ENCODE peak calls at places on chromosomes 4 and X, in five cellular contexts. One of them, this sample, is unnamed.

GRCh38 chr4:70958681-70959080 is 34.8 kb upstream of the DCK start:
- DNase-seq in aorta: no peak
- DNase-seq in IMR-90: peak
- DNase-seq in OCI-LY7: no peak
- DNase-seq in mammary epithelial cell: no peak
- DNase-seq in this sample: no peak

GRCh38 chr4:91325495-91325894 is 978.3 kb upstream of the GRID2 start:
- DNase-seq in aorta: no peak
- DNase-seq in IMR-90: no peak
- DNase-seq in OCI-LY7: no peak
- DNase-seq in mammary epithelial cell: peak
- DNase-seq in this sample: no peak

GRCh38 chr4:14924080-14924916 is 78.0 kb upstream of the CPEB2 start:
- DNase-seq in aorta: no peak
- DNase-seq in IMR-90: no peak
- DNase-seq in OCI-LY7: no peak
- DNase-seq in mammary epithelial cell: no peak
- DNase-seq in this sample: peak

GRCh38 chr4:40506492-40506891 is 123.2 kb downstream of the RBM47 start:
- DNase-seq in aorta: no peak
- DNase-seq in IMR-90: no peak
- DNase-seq in OCI-LY7: no peak
- DNase-seq in mammary epithelial cell: peak
- DNase-seq in this sample: no peak

GRCh38 chr4:113823291-113823659 is 61.7 kb upstream of the CAMK2D start:
- DNase-seq in aorta: no peak
- DNase-seq in IMR-90: peak
- DNase-seq in OCI-LY7: no peak
- DNase-seq in mammary epithelial cell: no peak
- DNase-seq in this sample: no peak

GRCh38 chr4:15893967-15894366 is 44.6 kb downstream of the FGFBP1 start:
- DNase-seq in aorta: no peak
- DNase-seq in IMR-90: peak
- DNase-seq in OCI-LY7: no peak
- DNase-seq in mammary epithelial cell: peak
- DNase-seq in this sample: no peak

GRCh38 chr4:157713342-157713741 is 459.5 kb downstream of the GASK1B start:
- DNase-seq in aorta: no peak
- DNase-seq in IMR-90: no peak
- DNase-seq in OCI-LY7: no peak
- DNase-seq in mammary epithelial cell: peak
- DNase-seq in this sample: no peak

GRCh38 chr4:148053298-148054003 is 321.6 kb downstream of the ARHGAP10 start:
- DNase-seq in aorta: no peak
- DNase-seq in IMR-90: peak
- DNase-seq in OCI-LY7: peak
- DNase-seq in mammary epithelial cell: no peak
- DNase-seq in this sample: no peak

GRCh38 chrX:41003501-41004286 is 81.6 kb upstream of the USP9X start:
- DNase-seq in aorta: no peak
- DNase-seq in IMR-90: no peak
- DNase-seq in OCI-LY7: no peak
- DNase-seq in mammary epithelial cell: no peak
- DNase-seq in this sample: no peak

GRCh38 chrX:97310373-97310772 is 426.7 kb downstream of the RPA4 start:
- DNase-seq in aorta: no peak
- DNase-seq in IMR-90: peak
- DNase-seq in OCI-LY7: no peak
- DNase-seq in mammary epithelial cell: peak
- DNase-seq in this sample: no peak

GRCh38 chrX:150767475-150768131 is 74.4 kb downstream of the MTMR1 start:
- DNase-seq in aorta: no peak
- DNase-seq in IMR-90: peak
- DNase-seq in OCI-LY7: no peak
- DNase-seq in mammary epithelial cell: peak
- DNase-seq in this sample: no peak

GRCh38 chr4:81116571-81116970 is 86.1 kb downstream of the BMP3 start:
- DNase-seq in aorta: no peak
- DNase-seq in IMR-90: no peak
- DNase-seq in OCI-LY7: no peak
- DNase-seq in mammary epithelial cell: peak
- DNase-seq in this sample: no peak

GRCh38 chr4:112312610-112313239 is 15.6 kb downstream of the ALPK1 start:
- DNase-seq in aorta: no peak
- DNase-seq in IMR-90: no peak
- DNase-seq in OCI-LY7: peak
- DNase-seq in mammary epithelial cell: no peak
- DNase-seq in this sample: no peak

GRCh38 chr4:6228158-6229067 is 28.1 kb upstream of the JAKMIP1 start:
- DNase-seq in aorta: peak
- DNase-seq in IMR-90: no peak
- DNase-seq in OCI-LY7: no peak
- DNase-seq in mammary epithelial cell: no peak
- DNase-seq in this sample: no peak

GRCh38 chrX:37847733-37848197 is 394 bp upstream of the DYNLT3 start:
- DNase-seq in aorta: no peak
- DNase-seq in IMR-90: no peak
- DNase-seq in OCI-LY7: no peak
- DNase-seq in mammary epithelial cell: no peak
- DNase-seq in this sample: no peak
- H3K4me3 ChIP-seq in aorta: peak
- H3K4me3 ChIP-seq in IMR-90: peak
- H3K4me3 ChIP-seq in OCI-LY7: no peak
- H3K4me3 ChIP-seq in mammary epithelial cell: peak
- H3K4me3 ChIP-seq in this sample: peak

DNA sequence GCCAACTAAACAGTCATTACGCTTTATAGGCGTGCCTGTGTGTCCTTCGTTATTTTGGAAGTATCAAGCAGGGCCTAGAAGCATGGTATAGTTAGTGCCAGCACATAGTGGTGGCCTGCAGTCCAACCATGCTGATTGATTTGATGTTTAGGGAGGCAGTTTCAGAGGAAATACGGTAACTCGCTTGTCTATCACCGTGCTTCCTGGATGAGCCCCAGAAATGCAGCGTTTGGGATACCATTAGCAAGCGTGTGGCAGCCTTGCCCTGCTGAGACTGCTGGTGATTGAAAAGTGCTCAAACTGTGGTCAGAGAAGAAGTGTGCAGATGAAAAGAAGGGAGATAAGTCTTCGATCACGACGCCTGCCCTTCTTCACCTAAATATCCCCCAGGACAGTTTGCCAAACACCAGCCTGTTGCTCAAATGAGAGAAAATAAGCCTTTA is 158.4 kb downstream of the CHIC2 start:
- DNase-seq in aorta: no peak
- DNase-seq in IMR-90: peak
- DNase-seq in OCI-LY7: peak
- DNase-seq in mammary epithelial cell: peak
- DNase-seq in this sample: no peak
- H3K4me3 ChIP-seq in aorta: peak
- H3K4me3 ChIP-seq in IMR-90: peak
- H3K4me3 ChIP-seq in OCI-LY7: peak
- H3K4me3 ChIP-seq in mammary epithelial cell: no peak
- H3K4me3 ChIP-seq in this sample: peak

DNA sequence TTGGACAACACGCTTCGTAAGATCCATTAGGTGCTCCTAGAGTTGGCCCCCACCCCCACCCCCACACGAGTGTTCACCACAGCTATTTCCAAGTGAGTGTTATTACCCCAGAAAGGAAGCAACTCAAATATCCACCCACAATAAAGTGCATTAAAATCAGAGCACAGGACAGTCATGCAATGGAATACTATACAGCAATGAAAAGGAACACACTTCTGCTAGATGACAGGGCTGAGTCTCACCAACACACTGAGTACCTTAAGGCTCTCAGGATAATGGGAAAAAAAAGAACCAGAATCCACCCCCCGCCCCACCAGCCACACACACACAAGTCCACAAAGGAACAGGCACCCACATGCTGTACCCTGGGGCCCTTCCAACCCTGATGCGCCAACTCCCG is 21.0 kb downstream of the LRPAP1 start:
- DNase-seq in aorta: no peak
- DNase-seq in IMR-90: no peak
- DNase-seq in OCI-LY7: no peak
- DNase-seq in mammary epithelial cell: no peak
- DNase-seq in this sample: no peak
- H3K4me3 ChIP-seq in aorta: no peak
- H3K4me3 ChIP-seq in IMR-90: no peak
- H3K4me3 ChIP-seq in OCI-LY7: no peak
- H3K4me3 ChIP-seq in mammary epithelial cell: no peak
- H3K4me3 ChIP-seq in this sample: no peak

DNA sequence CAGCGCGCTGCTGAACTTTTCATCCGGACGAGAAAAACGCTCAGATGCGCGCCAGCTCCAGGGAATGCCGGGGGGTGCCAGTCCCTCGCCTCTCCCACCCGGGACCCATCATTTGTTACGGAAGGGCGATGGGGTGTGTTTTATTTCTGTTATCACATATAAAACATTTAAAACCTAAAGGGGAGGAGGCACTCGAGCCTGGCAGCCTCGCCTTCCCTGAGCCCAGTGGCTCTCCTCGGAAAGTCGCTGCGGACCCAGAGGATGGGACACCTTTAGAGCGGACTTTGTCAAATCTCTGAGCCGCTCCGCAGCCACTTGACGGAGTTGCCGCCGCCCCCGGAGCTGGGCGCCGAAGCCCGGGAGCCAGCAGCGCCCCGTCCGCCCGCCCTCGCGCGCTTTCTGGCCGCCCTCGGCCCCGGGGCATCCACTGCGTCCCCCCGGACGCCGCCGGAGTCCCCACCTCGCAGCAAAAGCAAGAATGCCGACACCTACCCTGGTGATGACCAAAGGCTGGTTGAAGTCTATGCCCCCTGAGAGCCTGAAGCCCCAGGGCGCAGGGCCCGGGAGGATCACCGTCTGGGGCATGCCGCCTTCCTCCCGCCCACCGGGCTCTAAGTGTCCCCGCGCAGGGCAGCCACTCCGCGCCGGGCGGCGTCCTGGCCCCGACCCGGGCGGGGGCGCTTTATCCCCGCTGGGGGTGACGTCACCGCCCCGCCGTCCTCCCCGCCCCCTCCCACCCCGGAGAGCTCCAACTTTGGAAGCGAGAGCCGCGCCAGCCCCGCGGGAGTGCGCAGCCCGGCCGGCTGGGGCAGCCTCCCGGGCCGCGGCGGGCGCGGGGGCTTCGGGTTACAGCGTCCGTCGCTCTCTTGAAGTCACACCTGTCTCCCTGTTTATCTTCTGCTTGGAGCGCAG is at the start of gene PDLIM3:
- DNase-seq in aorta: peak
- DNase-seq in IMR-90: peak
- DNase-seq in OCI-LY7: no peak
- DNase-seq in mammary epithelial cell: peak
- DNase-seq in this sample: no peak
- H3K4me3 ChIP-seq in aorta: peak
- H3K4me3 ChIP-seq in IMR-90: peak
- H3K4me3 ChIP-seq in OCI-LY7: no peak
- H3K4me3 ChIP-seq in mammary epithelial cell: peak
- H3K4me3 ChIP-seq in this sample: no peak

GRCh38 chr4:184851200-184851541 is 25.4 kb upstream of the ACSL1 start:
- DNase-seq in aorta: no peak
- DNase-seq in IMR-90: no peak
- DNase-seq in OCI-LY7: peak
- DNase-seq in mammary epithelial cell: peak
- DNase-seq in this sample: peak
- H3K4me3 ChIP-seq in aorta: no peak
- H3K4me3 ChIP-seq in IMR-90: no peak
- H3K4me3 ChIP-seq in OCI-LY7: peak
- H3K4me3 ChIP-seq in mammary epithelial cell: no peak
- H3K4me3 ChIP-seq in this sample: no peak

DNA sequence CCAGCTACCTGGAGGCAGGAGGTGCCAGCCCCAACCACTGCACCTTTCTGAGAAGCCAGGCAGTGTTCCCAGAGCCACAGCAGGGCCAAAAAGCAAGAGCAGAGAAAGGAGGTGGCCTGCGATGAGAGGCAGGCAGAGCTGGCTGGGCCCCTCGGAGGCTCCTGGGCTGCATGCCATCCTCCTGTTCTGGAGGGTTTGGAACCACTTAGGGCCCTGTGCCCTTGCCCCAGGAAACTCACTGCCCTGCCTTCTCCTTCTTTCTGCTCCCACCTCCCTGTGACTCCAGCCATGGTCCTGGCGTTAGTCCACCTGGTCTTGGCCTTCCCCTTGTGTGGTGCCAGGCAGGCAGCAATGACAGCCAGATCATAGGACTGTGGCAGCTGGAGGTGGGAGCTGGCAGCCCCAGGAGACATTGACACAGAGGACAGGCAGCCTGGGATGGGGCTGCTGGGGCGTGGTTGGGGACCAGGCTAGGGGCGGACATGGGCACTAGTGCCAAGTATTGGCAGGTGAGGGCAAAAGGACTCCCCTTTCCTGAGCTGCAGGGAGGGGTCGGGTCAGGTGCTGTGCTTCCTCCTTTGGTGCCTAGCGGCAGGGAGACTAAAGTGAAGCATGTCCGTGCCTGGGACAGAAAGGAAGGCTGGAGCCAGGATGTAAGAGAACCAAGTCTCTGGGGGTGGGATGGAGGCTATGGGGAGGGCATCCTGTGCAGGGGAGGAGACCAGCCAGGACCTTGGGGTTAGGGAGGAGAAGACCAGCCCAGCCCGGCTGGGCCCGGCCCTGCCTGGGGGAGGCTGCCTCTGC is 1.4 kb downstream of the APLN start:
- DNase-seq in aorta: no peak
- DNase-seq in IMR-90: no peak
- DNase-seq in OCI-LY7: no peak
- DNase-seq in mammary epithelial cell: no peak
- DNase-seq in this sample: no peak
- H3K4me3 ChIP-seq in aorta: no peak
- H3K4me3 ChIP-seq in IMR-90: peak
- H3K4me3 ChIP-seq in OCI-LY7: no peak
- H3K4me3 ChIP-seq in mammary epithelial cell: no peak
- H3K4me3 ChIP-seq in this sample: no peak

DNA sequence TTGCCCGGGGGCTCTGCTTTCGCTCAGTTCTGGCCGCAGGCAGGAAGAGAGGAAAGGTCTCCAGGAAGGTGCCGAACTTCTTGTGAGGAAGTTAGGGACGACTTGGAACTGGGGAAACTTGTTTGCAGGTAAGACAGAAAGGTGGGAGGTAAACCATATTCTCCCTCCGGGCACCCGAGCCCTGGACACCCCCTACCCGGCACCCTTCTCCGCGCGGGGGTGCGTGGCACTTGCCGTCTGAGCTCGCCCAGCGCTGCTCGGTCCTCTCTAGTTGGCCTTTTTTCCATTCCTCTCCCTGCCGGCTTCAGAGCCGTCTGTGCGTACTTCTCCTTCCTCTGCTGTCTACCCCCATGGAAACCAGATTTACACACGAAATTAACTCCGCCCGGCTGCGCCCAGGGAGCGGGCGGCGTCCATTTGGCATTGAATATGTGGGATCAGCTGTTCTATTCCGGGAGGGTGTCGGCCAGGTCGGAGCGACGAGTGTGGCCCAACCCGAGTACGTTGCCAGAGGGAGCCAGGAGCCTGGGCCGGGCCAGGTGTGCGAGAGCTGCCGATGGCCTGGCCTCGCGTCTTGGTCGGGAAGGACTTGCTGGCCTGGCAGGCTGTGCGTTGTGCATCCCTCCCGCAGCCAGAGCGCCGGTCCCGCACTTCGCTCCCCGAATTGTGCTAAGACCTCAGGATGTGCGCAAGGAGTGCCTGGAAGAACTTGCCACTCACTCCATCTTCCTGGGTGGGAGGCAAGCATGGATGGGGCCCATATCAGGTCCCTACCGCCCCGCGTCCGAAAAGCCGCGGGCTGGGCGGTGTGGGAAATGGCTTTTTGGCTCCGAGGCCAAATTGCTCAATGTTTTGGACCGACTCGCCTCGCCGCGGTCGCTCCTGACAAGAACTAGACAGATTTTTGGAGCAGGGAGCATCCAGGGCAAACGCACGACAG is 1.7 kb downstream of the PDGFRA start:
- DNase-seq in aorta: peak
- DNase-seq in IMR-90: no peak
- DNase-seq in OCI-LY7: no peak
- DNase-seq in mammary epithelial cell: no peak
- DNase-seq in this sample: no peak
- H3K4me3 ChIP-seq in aorta: peak
- H3K4me3 ChIP-seq in IMR-90: peak
- H3K4me3 ChIP-seq in OCI-LY7: no peak
- H3K4me3 ChIP-seq in mammary epithelial cell: no peak
- H3K4me3 ChIP-seq in this sample: no peak

This sample was measured in CD4-positive, CD25-positive, alpha-beta regulatory T cell.